ENCODE peak calls at places on chromosomes 12 and 14, in eight cellular contexts. N is mucosa of descending colon; P is MV-4-11; C is DMS 273 treated with DMSO at 0.1 percent for 48 hours; V is Caco-2; I is caudate nucleus; R is CD8-positive, alpha-beta memory T cell; X is activated T-cell treated with anti-CD3 and anti-CD28 coated beads, Interleukin-2, amount 50 U/mL, for 1 hour. W is an unnamed sample.

GRCh38 chr14:104545151-104545931 is 34.2 kb upstream of the C14orf180 start:
- DNase-seq in N (no peak), P (no peak), C (peak), V (no peak), I (peak), R (no peak), X (no peak), W (no peak)

GRCh38 chr14:73770977-73771847 is 57.0 kb upstream of the PNMA1 start:
- DNase-seq in N (peak), P (no peak), C (no peak), V (no peak), I (no peak), R (no peak), X (no peak), W (peak)

GRCh38 chr14:54259821-54260220 is 137.0 kb upstream of the CDKN3 start:
- DNase-seq in N (no peak), P (no peak), C (no peak), V (no peak), I (no peak), R (no peak), X (no peak), W (no peak)

GRCh38 chr14:33762462-33762861 is 188.4 kb downstream of the EGLN3 start:
- DNase-seq in N (no peak), P (no peak), C (no peak), V (no peak), I (no peak), R (no peak), X (no peak), W (no peak)

GRCh38 chr14:72745991-72746980 is 147.6 kb downstream of the DPF3 start:
- DNase-seq in N (no peak), P (no peak), C (peak), V (no peak), I (no peak), R (no peak), X (no peak), W (no peak)

GRCh38 chr12:39393890-39394289 is 49.0 kb downstream of the KIF21A start:
- DNase-seq in N (no peak), P (no peak), C (no peak), V (no peak), I (no peak), R (no peak), X (no peak), W (no peak)

GRCh38 chr14:63766616-63767015 is 38.8 kb upstream of the SGPP1 start:
- DNase-seq in N (no peak), P (no peak), C (no peak), V (no peak), I (no peak), R (no peak), X (no peak), W (no peak)

GRCh38 chr12:101596172-101596571 is 1.4 kb downstream of the MYBPC1 start:
- DNase-seq in N (no peak), P (no peak), C (no peak), V (no peak), I (no peak), R (no peak), X (no peak), W (no peak)

GRCh38 chr14:54774824-54775223 is 127.8 kb downstream of the GCH1 start:
- DNase-seq in N (no peak), P (no peak), C (no peak), V (no peak), I (no peak), R (no peak), X (no peak), W (no peak)

GRCh38 chr12:4450551-4451112 is 5.0 kb upstream of the FGF6 start:
- DNase-seq in N (no peak), P (peak), C (no peak), V (no peak), I (no peak), R (no peak), X (no peak), W (no peak)

GRCh38 chr12:68766646-68767045 is 20.7 kb downstream of the SLC35E3 start:
- DNase-seq in N (no peak), P (no peak), C (no peak), V (no peak), I (no peak), R (no peak), X (no peak), W (no peak)

GRCh38 chr12:94649349-94650142 is 811 bp downstream of the TMCC3 start:
- DNase-seq in N (peak), P (no peak), C (no peak), V (peak), I (peak), R (peak), X (peak), W (peak)

GRCh38 chr14:61698216-61698980 is 3.1 kb downstream of the HIF1A start:
- DNase-seq in N (no peak), P (peak), C (no peak), V (no peak), I (no peak), R (no peak), X (no peak), W (no peak)

GRCh38 chr14:69625299-69626131 is 14.1 kb downstream of the SUSD6 start:
- DNase-seq in N (peak), P (peak), C (no peak), V (no peak), I (no peak), R (peak), X (peak), W (peak)

GRCh38 chr12:32595251-32595650 is 83.8 kb upstream of the DNM1L start:
- DNase-seq in N (no peak), P (no peak), C (no peak), V (no peak), I (no peak), R (no peak), X (no peak), W (no peak)

GRCh38 chr12:86712425-86712843 is 456.2 kb upstream of the MGAT4C start:
- DNase-seq in N (no peak), P (peak), C (no peak), V (peak), I (no peak), R (no peak), X (no peak), W (no peak)

GRCh38 chr12:92363295-92364146 is 217.9 kb upstream of the BTG1 start:
- DNase-seq in N (peak), P (peak), C (no peak), V (no peak), I (peak), R (peak), X (peak), W (peak)

GRCh38 chr12:82325540-82326336 is 32.4 kb downstream of the CCDC59 start:
- DNase-seq in N (no peak), P (no peak), C (no peak), V (no peak), I (no peak), R (no peak), X (no peak), W (no peak)

GRCh38 chr12:49098035-49098451 is 3.4 kb upstream of the DHH start:
- DNase-seq in N (no peak), P (peak), C (no peak), V (peak), I (no peak), R (peak), X (peak), W (no peak)

GRCh38 chr12:75877588-75878381 is 153.8 kb downstream of the PHLDA1 start:
- DNase-seq in N (no peak), P (no peak), C (peak), V (no peak), I (no peak), R (no peak), X (no peak), W (no peak)

GRCh38 chr12:47990351-47991105 is 13.7 kb downstream of the COL2A1 start:
- DNase-seq in N (no peak), P (peak), C (no peak), V (no peak), I (no peak), R (peak), X (no peak), W (no peak)

GRCh38 chr12:79765157-79765556 is 74.4 kb upstream of the PAWR start:
- DNase-seq in N (no peak), P (no peak), C (no peak), V (no peak), I (no peak), R (no peak), X (no peak), W (no peak)

GRCh38 chr14:76050797-76051392 is 65.3 kb downstream of the IFT43 start:
- DNase-seq in N (no peak), P (peak), C (no peak), V (peak), I (no peak), R (peak), X (peak), W (no peak)

GRCh38 chr14:36134026-36134425 is 42.5 kb downstream of the PTCSC3 start:
- DNase-seq in N (no peak), P (no peak), C (no peak), V (no peak), I (no peak), R (no peak), X (no peak), W (no peak)

GRCh38 chr12:119996417-119996816 is 7.4 kb downstream of the BICDL1 start:
- DNase-seq in N (no peak), P (no peak), C (no peak), V (no peak), I (no peak), R (no peak), X (no peak), W (no peak)

GRCh38 chr12:121799842-121800693 is 3.7 kb upstream of the SETD1B start:
- DNase-seq in N (peak), P (peak), C (no peak), V (peak), I (peak), R (peak), X (peak), W (peak)

GRCh38 chr12:22443379-22444316 is 100.7 kb downstream of the C2CD5 start:
- DNase-seq in N (peak), P (peak), C (peak), V (peak), I (no peak), R (peak), X (peak), W (no peak)

GRCh38 chr14:105492051-105492965 is 1.3 kb downstream of the TEDC1 start:
- DNase-seq in N (peak), P (no peak), C (no peak), V (no peak), I (no peak), R (no peak), X (no peak), W (peak)

W was measured in Right ventricle myocardium superior.